ENCODE peak calls at places on chromosomes 7 and 10, in ten cellular contexts. One of them, this sample, is unnamed.

GRCh38 chr7:31432831-31433340 is 81.0 kb upstream of the ITPRID1 start:
- DNase-seq in HCT116: no peak
- DNase-seq in HepG2: no peak
- DNase-seq in spleen: no peak
- DNase-seq in PC-3: no peak
- DNase-seq in ovary: no peak
- DNase-seq in PC-9: no peak
- DNase-seq in transverse colon: no peak
- DNase-seq in stomach: no peak
- DNase-seq in neural progenitor cell: no peak
- DNase-seq in this sample: no peak

GRCh38 chr10:123141791-123142700 is 5.9 kb upstream of the HMX2 start:
- DNase-seq in stomach: no peak
- DNase-seq in PC-3: no peak
- DNase-seq in ovary: no peak
- DNase-seq in transverse colon: no peak
- DNase-seq in HepG2: no peak
- DNase-seq in spleen: no peak
- DNase-seq in neural progenitor cell: peak; percentile 37
- DNase-seq in PC-9: no peak
- DNase-seq in HCT116: no peak
- DNase-seq in this sample: no peak

GRCh38 chr7:30938435-30939316 is 25.1 kb upstream of the GHRHR start:
- DNase-seq in neural progenitor cell: peak; percentile 90
- DNase-seq in spleen: peak; percentile 90
- DNase-seq in stomach: peak; percentile 86
- DNase-seq in HCT116: peak; percentile 82
- DNase-seq in PC-9: peak; percentile 88
- DNase-seq in HepG2: peak; percentile 61
- DNase-seq in PC-3: peak; percentile 85
- DNase-seq in transverse colon: peak; percentile 91
- DNase-seq in ovary: peak; percentile 85
- DNase-seq in this sample: peak; percentile 82

GRCh38 chr7:2781636-2782035 is 62.5 kb downstream of the GNA12 start:
- DNase-seq in HCT116: no peak
- DNase-seq in transverse colon: no peak
- DNase-seq in PC-9: no peak
- DNase-seq in HepG2: no peak
- DNase-seq in ovary: no peak
- DNase-seq in spleen: no peak
- DNase-seq in stomach: no peak
- DNase-seq in neural progenitor cell: no peak
- DNase-seq in PC-3: no peak
- DNase-seq in this sample: no peak

GRCh38 chr7:141876371-141876770 is 35.1 kb upstream of the PRSS37 start:
- DNase-seq in HepG2: no peak
- DNase-seq in HCT116: no peak
- DNase-seq in stomach: no peak
- DNase-seq in neural progenitor cell: no peak
- DNase-seq in ovary: no peak
- DNase-seq in transverse colon: no peak
- DNase-seq in PC-3: no peak
- DNase-seq in spleen: no peak
- DNase-seq in PC-9: no peak
- DNase-seq in this sample: no peak

GRCh38 chr7:131188367-131189339 is 139.0 kb upstream of the MKLN1 start:
- DNase-seq in PC-3: peak; percentile 96
- DNase-seq in spleen: no peak
- DNase-seq in ovary: no peak
- DNase-seq in neural progenitor cell: no peak
- DNase-seq in PC-9: peak; percentile 70
- DNase-seq in stomach: no peak
- DNase-seq in transverse colon: no peak
- DNase-seq in HCT116: peak; percentile 93
- DNase-seq in HepG2: peak; percentile 28
- DNase-seq in this sample: no peak

GRCh38 chr10:55742487-55742886 is 618.6 kb downstream of the ZWINT start:
- DNase-seq in neural progenitor cell: no peak
- DNase-seq in PC-3: no peak
- DNase-seq in HepG2: no peak
- DNase-seq in ovary: no peak
- DNase-seq in HCT116: no peak
- DNase-seq in stomach: no peak
- DNase-seq in spleen: no peak
- DNase-seq in PC-9: no peak
- DNase-seq in transverse colon: no peak
- DNase-seq in this sample: no peak

GRCh38 chr7:116715087-116715486 is 43.1 kb downstream of the MET start:
- DNase-seq in neural progenitor cell: no peak
- DNase-seq in stomach: no peak
- DNase-seq in spleen: no peak
- DNase-seq in HepG2: no peak
- DNase-seq in ovary: no peak
- DNase-seq in transverse colon: no peak
- DNase-seq in HCT116: no peak
- DNase-seq in PC-3: no peak
- DNase-seq in PC-9: no peak
- DNase-seq in this sample: no peak

GRCh38 chr7:99104631-99105030 is 39.3 kb downstream of the SMURF1 start:
- DNase-seq in neural progenitor cell: no peak
- DNase-seq in transverse colon: no peak
- DNase-seq in ovary: no peak
- DNase-seq in PC-9: no peak
- DNase-seq in PC-3: no peak
- DNase-seq in HCT116: no peak
- DNase-seq in stomach: no peak
- DNase-seq in spleen: no peak
- DNase-seq in HepG2: no peak
- DNase-seq in this sample: no peak

GRCh38 chr7:99105756-99106155 is 38.2 kb downstream of the SMURF1 start:
- DNase-seq in spleen: no peak
- DNase-seq in transverse colon: no peak
- DNase-seq in PC-3: no peak
- DNase-seq in HCT116: no peak
- DNase-seq in ovary: no peak
- DNase-seq in HepG2: no peak
- DNase-seq in neural progenitor cell: no peak
- DNase-seq in PC-9: no peak
- DNase-seq in stomach: no peak
- DNase-seq in this sample: no peak

GRCh38 chr7:99106869-99107268 is 37.0 kb downstream of the SMURF1 start:
- DNase-seq in PC-9: no peak
- DNase-seq in HCT116: no peak
- DNase-seq in stomach: no peak
- DNase-seq in ovary: no peak
- DNase-seq in spleen: no peak
- DNase-seq in HepG2: no peak
- DNase-seq in transverse colon: no peak
- DNase-seq in PC-3: peak; percentile 41
- DNase-seq in neural progenitor cell: no peak
- DNase-seq in this sample: no peak

GRCh38 chr7:99108615-99109014 is 35.3 kb downstream of the SMURF1 start:
- DNase-seq in PC-3: peak; percentile 29
- DNase-seq in transverse colon: no peak
- DNase-seq in neural progenitor cell: no peak
- DNase-seq in HepG2: no peak
- DNase-seq in ovary: no peak
- DNase-seq in HCT116: no peak
- DNase-seq in spleen: no peak
- DNase-seq in stomach: no peak
- DNase-seq in PC-9: no peak
- DNase-seq in this sample: no peak

DNA sequence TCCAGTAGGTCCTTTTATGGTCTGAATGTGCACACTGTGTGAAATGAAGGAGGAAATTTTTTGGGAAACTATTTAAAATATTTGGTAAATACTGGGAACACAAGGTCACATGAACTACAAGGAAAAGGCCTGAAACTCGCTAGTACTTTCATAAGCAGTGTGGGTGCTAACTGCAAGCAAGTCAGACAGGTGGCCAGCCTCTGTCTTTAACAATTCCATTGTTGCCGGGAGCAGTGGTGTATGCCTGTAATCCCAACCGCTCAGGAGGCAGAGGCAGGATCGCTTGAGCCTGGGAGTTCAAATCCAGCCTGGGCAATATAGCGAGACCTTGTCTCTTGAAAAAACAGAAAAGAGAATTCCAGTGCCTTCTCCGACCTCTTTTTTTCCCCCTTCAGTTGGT is 37.5 kb downstream of the SMURF1 start:
- DNase-seq in PC-3: no peak
- DNase-seq in spleen: no peak
- DNase-seq in HCT116: no peak
- DNase-seq in transverse colon: no peak
- DNase-seq in ovary: no peak
- DNase-seq in HepG2: peak; percentile 60
- DNase-seq in PC-9: no peak
- DNase-seq in neural progenitor cell: peak; percentile 37
- DNase-seq in stomach: no peak
- DNase-seq in this sample: no peak
- H3K27ac ChIP-seq in PC-3: no peak overlapping the region
- H3K27ac ChIP-seq in spleen: no peak overlapping the region
- H3K27ac ChIP-seq in HCT116: no peak overlapping the region
- H3K27ac ChIP-seq in transverse colon: no peak overlapping the region
- H3K27ac ChIP-seq in ovary: peak overlapping the region; percentile 58
- H3K27ac ChIP-seq in HepG2: peak overlapping the region; percentile 21
- H3K27ac ChIP-seq in PC-9: peak overlapping the region; percentile 37
- H3K27ac ChIP-seq in neural progenitor cell: no peak overlapping the region
- H3K27ac ChIP-seq in stomach: peak overlapping the region; percentile 30
- H3K27ac ChIP-seq in this sample: no peak overlapping the region

DNA sequence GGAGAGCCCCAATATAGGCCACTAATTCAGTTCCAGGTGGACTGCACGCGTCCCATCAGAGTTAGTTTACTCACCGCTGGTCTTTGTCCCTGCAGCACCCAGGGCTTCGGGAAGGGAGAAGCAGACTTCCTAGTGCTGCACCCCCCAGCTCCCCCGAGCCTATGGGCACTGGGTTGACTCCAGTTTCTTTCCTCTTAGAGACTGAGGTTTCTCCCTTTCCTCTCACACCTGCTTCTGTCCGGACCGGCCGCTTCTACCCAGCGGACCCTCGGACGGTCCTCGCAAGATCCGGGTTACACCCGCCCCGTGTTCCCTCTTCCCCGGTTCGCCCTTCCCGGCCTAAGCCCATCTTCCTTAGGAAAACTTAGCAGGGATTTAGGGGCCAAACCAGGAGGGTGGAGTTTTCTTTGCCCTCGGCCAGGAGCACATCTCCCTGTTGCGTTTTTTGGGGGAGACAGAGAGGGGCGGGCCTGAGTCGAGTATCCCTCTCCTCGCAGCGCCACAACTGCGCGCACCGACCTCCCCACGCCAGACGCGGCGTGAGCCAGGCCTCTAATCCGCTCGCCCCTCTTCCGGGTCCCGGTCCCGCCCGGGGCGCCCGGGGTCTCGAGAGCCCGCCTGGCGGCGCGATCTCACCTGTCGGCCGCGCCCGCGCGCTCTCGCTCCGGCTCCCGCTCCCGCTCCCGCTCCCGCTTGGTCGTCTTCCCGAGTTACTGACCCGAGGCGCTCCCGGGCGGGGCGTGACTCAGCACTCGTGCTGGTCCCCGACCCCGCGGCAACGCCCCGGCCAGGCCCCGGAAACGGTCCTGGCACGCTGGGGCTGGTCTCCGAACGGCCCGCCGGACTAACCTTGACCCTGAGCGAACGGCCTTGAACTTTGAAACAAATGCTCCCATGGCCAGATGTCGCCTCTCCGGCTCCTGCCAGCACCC is at the start of gene AIFM2:
- DNase-seq in transverse colon: peak; percentile 94
- DNase-seq in neural progenitor cell: peak; percentile 85
- DNase-seq in HCT116: peak; percentile 40
- DNase-seq in ovary: peak; percentile 92
- DNase-seq in PC-3: peak; percentile 97
- DNase-seq in PC-9: peak; percentile 90
- DNase-seq in spleen: peak; percentile 89
- DNase-seq in HepG2: peak; percentile 80
- DNase-seq in stomach: peak; percentile 89
- DNase-seq in this sample: peak; percentile 83
- TF ChIP-seq CTCF in transverse colon: no peak
- TF ChIP-seq CTCF in neural progenitor cell: peak; percentile 28
- TF ChIP-seq CTCF in HCT116: no peak
- TF ChIP-seq CTCF in ovary: peak; percentile 13
- TF ChIP-seq CTCF in PC-3: no peak
- TF ChIP-seq CTCF in PC-9: peak; percentile 19
- TF ChIP-seq CTCF in spleen: no peak
- TF ChIP-seq CTCF in HepG2: no peak
- TF ChIP-seq CTCF in stomach: no peak
- TF ChIP-seq CTCF in this sample: no peak

DNA sequence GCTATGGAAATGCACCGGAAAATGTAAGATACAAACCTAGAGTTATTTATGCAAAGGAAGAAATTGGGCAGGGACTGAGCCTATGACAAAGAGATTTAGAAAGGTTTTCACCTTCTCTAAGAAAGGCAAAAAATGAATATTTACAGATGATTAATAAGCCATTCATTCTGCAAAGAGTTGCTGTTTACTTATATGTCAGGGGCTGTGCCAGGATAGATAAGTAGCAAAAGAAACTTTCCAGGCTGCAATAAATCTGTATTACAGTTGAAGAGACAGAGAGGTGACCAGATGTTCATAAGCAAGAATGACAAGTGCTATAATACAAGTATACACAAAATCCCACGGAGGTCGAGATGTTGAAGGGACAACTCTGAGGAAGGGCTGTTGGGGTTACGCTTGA is 299.6 kb downstream of the CALN1 start:
- DNase-seq in HepG2: no peak
- DNase-seq in HCT116: no peak
- DNase-seq in PC-3: no peak
- DNase-seq in spleen: no peak
- DNase-seq in PC-9: no peak
- DNase-seq in ovary: no peak
- DNase-seq in transverse colon: no peak
- DNase-seq in stomach: no peak
- DNase-seq in neural progenitor cell: no peak
- DNase-seq in this sample: no peak
- H3K9me3 ChIP-seq in HepG2: peaks cover 12% of the 10 kb centered on the region
- H3K9me3 ChIP-seq in HCT116: no peaks in the 10 kb centered on the region
- H3K9me3 ChIP-seq in PC-3: no peaks in the 10 kb centered on the region
- H3K9me3 ChIP-seq in spleen: no peaks in the 10 kb centered on the region
- H3K9me3 ChIP-seq in PC-9: no peaks in the 10 kb centered on the region
- H3K9me3 ChIP-seq in ovary: no peaks in the 10 kb centered on the region
- H3K9me3 ChIP-seq in transverse colon: no peaks in the 10 kb centered on the region
- H3K9me3 ChIP-seq in stomach: peaks cover 15% of the 10 kb centered on the region
- H3K9me3 ChIP-seq in neural progenitor cell: no peaks in the 10 kb centered on the region
- H3K9me3 ChIP-seq in this sample: peaks cover 17% of the 10 kb centered on the region

GRCh38 chr7:22052650-22053336 is 107.1 kb upstream of the CDCA7L start:
- DNase-seq in neural progenitor cell: no peak
- DNase-seq in spleen: no peak
- DNase-seq in ovary: no peak
- DNase-seq in PC-9: no peak
- DNase-seq in HCT116: no peak
- DNase-seq in stomach: no peak
- DNase-seq in HepG2: no peak
- DNase-seq in PC-3: no peak
- DNase-seq in transverse colon: no peak
- DNase-seq in this sample: no peak

GRCh38 chr7:22052221-22052639 is 106.5 kb upstream of the CDCA7L start:
- DNase-seq in PC-9: no peak
- DNase-seq in ovary: no peak
- DNase-seq in HepG2: no peak
- DNase-seq in neural progenitor cell: peak; percentile 40
- DNase-seq in spleen: no peak
- DNase-seq in stomach: no peak
- DNase-seq in HCT116: no peak
- DNase-seq in transverse colon: no peak
- DNase-seq in PC-3: peak; percentile 15
- DNase-seq in this sample: no peak

DNA sequence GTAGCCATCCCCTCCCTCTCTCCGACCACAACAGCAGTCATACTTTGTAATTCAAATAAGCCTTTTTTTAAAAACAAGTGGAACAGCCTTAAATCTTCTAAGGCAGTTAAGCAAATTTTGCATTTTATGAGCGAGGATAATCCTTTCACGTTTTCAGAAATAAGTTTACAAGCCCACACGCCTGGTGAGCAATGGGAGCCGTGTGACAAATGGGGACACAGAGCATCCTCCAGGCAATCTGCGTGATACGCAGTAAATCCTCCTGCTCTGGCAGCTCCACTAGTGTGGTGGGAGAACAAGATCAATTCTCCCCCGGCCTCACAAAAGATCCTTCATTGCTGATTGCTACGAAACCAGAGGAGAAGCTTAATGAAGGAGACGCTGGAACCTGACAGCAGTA is 104.1 kb upstream of the CDCA7L start:
- DNase-seq in PC-3: no peak
- DNase-seq in spleen: no peak
- DNase-seq in neural progenitor cell: no peak
- DNase-seq in stomach: no peak
- DNase-seq in PC-9: no peak
- DNase-seq in transverse colon: no peak
- DNase-seq in HepG2: no peak
- DNase-seq in ovary: no peak
- DNase-seq in HCT116: no peak
- DNase-seq in this sample: no peak
- H3K27ac ChIP-seq in PC-3: no peak overlapping the region
- H3K27ac ChIP-seq in spleen: no peak overlapping the region
- H3K27ac ChIP-seq in neural progenitor cell: no peak overlapping the region
- H3K27ac ChIP-seq in stomach: no peak overlapping the region
- H3K27ac ChIP-seq in PC-9: no peak overlapping the region
- H3K27ac ChIP-seq in transverse colon: no peak overlapping the region
- H3K27ac ChIP-seq in HepG2: no peak overlapping the region
- H3K27ac ChIP-seq in ovary: no peak overlapping the region
- H3K27ac ChIP-seq in HCT116: no peak overlapping the region
- H3K27ac ChIP-seq in this sample: no peak overlapping the region